ENCODE peak calls at places on chromosomes 7 and 10, in ten cellular contexts. R, M, A, O, F, X, J, L, V and I are unnamed samples.
A peak's percentile ranks its signal among the peaks of the same experiment; 100 is the strongest.

GRCh38 chr10:101485681-101486554 is 102.1 kb downstream of the POLL start:
- DNase-seq in V (no peak), L (no peak), M (no peak), O (no peak), F (no peak), R (no peak), A (no peak), X (peak; percentile 19), J (peak; percentile 34), I (no peak)

GRCh38 chr10:102837230-102837721 is at the start of gene CYP17A1:
- DNase-seq in F (no peak), J (no peak), M (peak; percentile 14), O (no peak), X (no peak), R (no peak), L (no peak), V (no peak), A (no peak), I (no peak)

GRCh38 chr7:13007331-13007730 is 319.9 kb downstream of the ARL4A start:
- DNase-seq in R (no peak), L (no peak), M (no peak), O (no peak), X (no peak), J (no peak), F (no peak), A (no peak), V (no peak), I (no peak)

GRCh38 chr7:32088336-32088975 is 18.2 kb upstream of the PDE1C start:
- DNase-seq in O (no peak), J (no peak), X (no peak), A (no peak), F (no peak), V (no peak), M (no peak), L (no peak), R (no peak), I (no peak)

GRCh38 chr7:130242198-130243014 is 24.3 kb upstream of the CPA2 start:
- DNase-seq in A (peak; percentile 27), J (peak; percentile 67), L (peak; percentile 72), R (peak; percentile 14), V (peak; percentile 53), M (peak; percentile 38), X (peak; percentile 68), F (no peak), O (peak; percentile 67), I (peak; percentile 68)

GRCh38 chr7:102195361-102195760 is 91.3 kb upstream of the SH2B2 start:
- DNase-seq in M (no peak), L (no peak), O (no peak), X (no peak), J (no peak), R (no peak), A (no peak), F (no peak), V (no peak), I (no peak)

GRCh38 chr10:69800109-69800508 is 1.6 kb upstream of the COL13A1 start:
- DNase-seq in X (no peak), V (no peak), J (peak; percentile 91), O (peak; percentile 84), R (peak; percentile 65), L (peak; percentile 24), A (no peak), M (no peak), F (no peak), I (no peak)

GRCh38 chr7:91191771-91192170 is 72.5 kb upstream of the FZD1 start:
- DNase-seq in F (no peak), R (no peak), M (no peak), V (no peak), J (peak; percentile 22), O (no peak), L (no peak), A (no peak), X (no peak), I (no peak)

GRCh38 chr10:17736223-17736622 is 15.8 kb upstream of the TMEM236 start:
- DNase-seq in F (no peak), L (peak; percentile 10), X (no peak), O (no peak), A (no peak), R (no peak), J (peak; percentile 13), M (no peak), V (no peak), I (no peak)

GRCh38 chr10:97714401-97715258 is 1.1 kb downstream of the MARVELD1 start:
- DNase-seq in R (no peak), F (no peak), M (peak; percentile 50), X (no peak), O (peak; percentile 68), V (no peak), J (peak; percentile 92), L (peak; percentile 40), A (peak; percentile 43), I (peak; percentile 24)

GRCh38 chr7:114342431-114343181 is 72.0 kb upstream of the FOXP2 start:
- DNase-seq in F (no peak), X (peak; percentile 57), V (no peak), O (no peak), J (no peak), R (no peak), M (no peak), L (no peak), A (no peak), I (no peak)

GRCh38 chr10:49115015-49115795 is at the start of gene VSTM4:
- DNase-seq in R (no peak), X (no peak), F (no peak), L (no peak), O (peak; percentile 71), A (peak; percentile 41), V (no peak), M (no peak), J (peak; percentile 63), I (no peak)